ENCODE peak calls at places on chromosomes 6 and 20, in seven cellular contexts. One of them, this sample, is unnamed.

GRCh38 chr6:2738373-2738979 is 12.2 kb downstream of the MYLK4 start:
- DNase-seq in endothelial cell of umbilical vein: peak
- DNase-seq in tibial nerve: no peak
- DNase-seq in erythroblast: peak
- DNase-seq in mesothelial cell of epicardium: no peak
- DNase-seq in central memory CD4-positive, alpha-beta T cell: peak
- DNase-seq in MCF 10A: peak
- DNase-seq in this sample: peak

GRCh38 chr20:1635291-1635979 is 15.6 kb upstream of the SIRPB1 start:
- DNase-seq in endothelial cell of umbilical vein: no peak
- DNase-seq in tibial nerve: no peak
- DNase-seq in erythroblast: no peak
- DNase-seq in mesothelial cell of epicardium: no peak
- DNase-seq in central memory CD4-positive, alpha-beta T cell: no peak
- DNase-seq in MCF 10A: no peak
- DNase-seq in this sample: no peak

GRCh38 chr6:12280458-12280857 is 9.7 kb upstream of the EDN1 start:
- DNase-seq in endothelial cell of umbilical vein: no peak
- DNase-seq in tibial nerve: no peak
- DNase-seq in erythroblast: no peak
- DNase-seq in mesothelial cell of epicardium: no peak
- DNase-seq in central memory CD4-positive, alpha-beta T cell: no peak
- DNase-seq in MCF 10A: peak
- DNase-seq in this sample: peak

GRCh38 chr6:142088858-142089216 is 43.9 kb upstream of the GJE1 start:
- DNase-seq in endothelial cell of umbilical vein: peak
- DNase-seq in tibial nerve: no peak
- DNase-seq in erythroblast: no peak
- DNase-seq in mesothelial cell of epicardium: no peak
- DNase-seq in central memory CD4-positive, alpha-beta T cell: no peak
- DNase-seq in MCF 10A: peak
- DNase-seq in this sample: peak

GRCh38 chr6:37170273-37171140 is 555 bp downstream of the PIM1 start:
- DNase-seq in endothelial cell of umbilical vein: peak
- DNase-seq in tibial nerve: no peak
- DNase-seq in erythroblast: peak
- DNase-seq in mesothelial cell of epicardium: peak
- DNase-seq in central memory CD4-positive, alpha-beta T cell: peak
- DNase-seq in MCF 10A: peak
- DNase-seq in this sample: peak

GRCh38 chr20:3811421-3812258 is 8.7 kb upstream of the AP5S1 start:
- DNase-seq in endothelial cell of umbilical vein: peak
- DNase-seq in tibial nerve: peak
- DNase-seq in erythroblast: peak
- DNase-seq in mesothelial cell of epicardium: peak
- DNase-seq in central memory CD4-positive, alpha-beta T cell: peak
- DNase-seq in MCF 10A: peak
- DNase-seq in this sample: peak

GRCh38 chr6:27213544-27214125 is 33.9 kb upstream of the PRSS16 start:
- DNase-seq in endothelial cell of umbilical vein: peak
- DNase-seq in tibial nerve: no peak
- DNase-seq in erythroblast: peak
- DNase-seq in mesothelial cell of epicardium: no peak
- DNase-seq in central memory CD4-positive, alpha-beta T cell: no peak
- DNase-seq in MCF 10A: peak
- DNase-seq in this sample: no peak

GRCh38 chr6:84645563-84646266 is 118.7 kb downstream of the TBX18 start:
- DNase-seq in endothelial cell of umbilical vein: peak
- DNase-seq in tibial nerve: no peak
- DNase-seq in erythroblast: no peak
- DNase-seq in mesothelial cell of epicardium: no peak
- DNase-seq in central memory CD4-positive, alpha-beta T cell: no peak
- DNase-seq in MCF 10A: peak
- DNase-seq in this sample: peak

GRCh38 chr6:138242987-138243592 is 24.8 kb upstream of the PBOV1 start:
- DNase-seq in endothelial cell of umbilical vein: no peak
- DNase-seq in tibial nerve: no peak
- DNase-seq in erythroblast: no peak
- DNase-seq in mesothelial cell of epicardium: no peak
- DNase-seq in central memory CD4-positive, alpha-beta T cell: no peak
- DNase-seq in MCF 10A: peak
- DNase-seq in this sample: peak

GRCh38 chr6:145798530-145798929 is 16.1 kb downstream of the FBXO30 start:
- DNase-seq in endothelial cell of umbilical vein: peak
- DNase-seq in tibial nerve: no peak
- DNase-seq in erythroblast: no peak
- DNase-seq in mesothelial cell of epicardium: no peak
- DNase-seq in central memory CD4-positive, alpha-beta T cell: no peak
- DNase-seq in MCF 10A: no peak
- DNase-seq in this sample: no peak

GRCh38 chr6:134046054-134046453 is 6.4 kb downstream of the SLC2A12 start:
- DNase-seq in endothelial cell of umbilical vein: no peak
- DNase-seq in tibial nerve: no peak
- DNase-seq in erythroblast: no peak
- DNase-seq in mesothelial cell of epicardium: no peak
- DNase-seq in central memory CD4-positive, alpha-beta T cell: no peak
- DNase-seq in MCF 10A: no peak
- DNase-seq in this sample: no peak

GRCh38 chr6:130933712-130934200 is 106.5 kb downstream of the SMLR1 start:
- DNase-seq in endothelial cell of umbilical vein: no peak
- DNase-seq in tibial nerve: no peak
- DNase-seq in erythroblast: no peak
- DNase-seq in mesothelial cell of epicardium: no peak
- DNase-seq in central memory CD4-positive, alpha-beta T cell: no peak
- DNase-seq in MCF 10A: no peak
- DNase-seq in this sample: peak

GRCh38 chr20:35283441-35284266 is 918 bp downstream of the EIF6 start:
- DNase-seq in endothelial cell of umbilical vein: no peak
- DNase-seq in tibial nerve: no peak
- DNase-seq in erythroblast: no peak
- DNase-seq in mesothelial cell of epicardium: no peak
- DNase-seq in central memory CD4-positive, alpha-beta T cell: no peak
- DNase-seq in MCF 10A: no peak
- DNase-seq in this sample: no peak

GRCh38 chr6:165227644-165228329 is 81.6 kb downstream of the C6orf118 start:
- DNase-seq in endothelial cell of umbilical vein: no peak
- DNase-seq in tibial nerve: no peak
- DNase-seq in erythroblast: no peak
- DNase-seq in mesothelial cell of epicardium: no peak
- DNase-seq in central memory CD4-positive, alpha-beta T cell: no peak
- DNase-seq in MCF 10A: peak
- DNase-seq in this sample: peak

GRCh38 chr20:37311710-37312355 is 22.4 kb downstream of the MANBAL start:
- DNase-seq in endothelial cell of umbilical vein: no peak
- DNase-seq in tibial nerve: no peak
- DNase-seq in erythroblast: no peak
- DNase-seq in mesothelial cell of epicardium: no peak
- DNase-seq in central memory CD4-positive, alpha-beta T cell: no peak
- DNase-seq in MCF 10A: no peak
- DNase-seq in this sample: no peak

GRCh38 chr6:293185-294174 is 1.2 kb downstream of the DUSP22 start:
- DNase-seq in endothelial cell of umbilical vein: no peak
- DNase-seq in tibial nerve: no peak
- DNase-seq in erythroblast: no peak
- DNase-seq in mesothelial cell of epicardium: no peak
- DNase-seq in central memory CD4-positive, alpha-beta T cell: peak
- DNase-seq in MCF 10A: peak
- DNase-seq in this sample: peak

GRCh38 chr6:134174790-134175531 is 122.5 kb upstream of the SLC2A12 start:
- DNase-seq in endothelial cell of umbilical vein: peak
- DNase-seq in tibial nerve: peak
- DNase-seq in erythroblast: peak
- DNase-seq in mesothelial cell of epicardium: peak
- DNase-seq in central memory CD4-positive, alpha-beta T cell: peak
- DNase-seq in MCF 10A: peak
- DNase-seq in this sample: peak

GRCh38 chr6:42300701-42301100 is 83.0 kb upstream of the MRPS10 start:
- DNase-seq in endothelial cell of umbilical vein: no peak
- DNase-seq in tibial nerve: no peak
- DNase-seq in erythroblast: no peak
- DNase-seq in mesothelial cell of epicardium: no peak
- DNase-seq in central memory CD4-positive, alpha-beta T cell: no peak
- DNase-seq in MCF 10A: peak
- DNase-seq in this sample: peak

GRCh38 chr20:1894471-1894950 is 696 bp upstream of the SIRPA start:
- DNase-seq in endothelial cell of umbilical vein: peak
- DNase-seq in tibial nerve: no peak
- DNase-seq in erythroblast: peak
- DNase-seq in mesothelial cell of epicardium: peak
- DNase-seq in central memory CD4-positive, alpha-beta T cell: no peak
- DNase-seq in MCF 10A: peak
- DNase-seq in this sample: peak